ENCODE peak calls at places on chromosomes 2 and 18, in four cellular contexts. S is activated CD4-positive, alpha-beta T cell treated with anti-CD3 and anti-CD28 coated beads, Interleukin-2, amount 50 U/mL, for 1 hour; I is T-helper 2 cell; C is NCI-H1092 treated with DMSO at 0.1 percent for 48 hours. D is an unnamed sample.

GRCh38 chr2:111622859-111623258 is 261.1 kb downstream of the ANAPC1 start:
- DNase-seq in S (no peak), I (no peak), C (no peak), D (no peak)

GRCh38 chr2:173991857-173992588 is 26.9 kb upstream of the SP3 start:
- DNase-seq in S (no peak), I (no peak), C (no peak), D (no peak)

GRCh38 chr18:61635901-61636528 is 256.8 kb downstream of the RNF152 start:
- DNase-seq in S (peak), I (peak), C (peak), D (no peak)

GRCh38 chr18:2551425-2551824 is 19.9 kb downstream of the METTL4 start:
- DNase-seq in S (no peak), I (no peak), C (no peak), D (no peak)

GRCh38 chr2:130837175-130837810 is 579 bp downstream of the ARHGEF4 start:
- DNase-seq in S (no peak), I (no peak), C (no peak), D (no peak)

GRCh38 chr2:84904717-84905174 is 710 bp upstream of the TMSB10 start:
- DNase-seq in S (no peak), I (no peak), C (no peak), D (no peak)

GRCh38 chr2:96967964-96968363 is 18.4 kb downstream of the FAM178B start:
- DNase-seq in S (no peak), I (no peak), C (no peak), D (no peak)

GRCh38 chr2:161415467-161416293 is 417 bp upstream of the TBR1 start:
- DNase-seq in S (no peak), I (no peak), C (peak), D (no peak)

GRCh38 chr2:95333888-95334338 is 36.8 kb downstream of the KCNIP3 start:
- DNase-seq in S (no peak), I (no peak), C (no peak), D (no peak)

GRCh38 chr18:26367425-26367824 is 141.2 kb downstream of the TAF4B start:
- DNase-seq in S (no peak), I (no peak), C (no peak), D (no peak)

GRCh38 chr2:205931388-205931787 is 154.6 kb downstream of the INO80D start:
- DNase-seq in S (no peak), I (no peak), C (no peak), D (no peak)

GRCh38 chr18:30903566-30903965 is 139.0 kb downstream of the DSC3 start:
- DNase-seq in S (no peak), I (no peak), C (no peak), D (no peak)

GRCh38 chr2:132816234-132816633 is 146.2 kb upstream of the LYPD1 start:
- DNase-seq in S (no peak), I (no peak), C (no peak), D (no peak)

GRCh38 chr2:179460101-179460500 is 195.5 kb upstream of the SESTD1 start:
- DNase-seq in S (no peak), I (no peak), C (no peak), D (no peak)

GRCh38 chr2:223723954-223724411 is 113.4 kb downstream of the AP1S3 start:
- DNase-seq in S (no peak), I (no peak), C (no peak), D (no peak)

GRCh38 chr18:76459687-76460350 is 35.2 kb downstream of the ZNF516 start:
- DNase-seq in S (no peak), I (no peak), C (no peak), D (no peak)

GRCh38 chr2:86079981-86080911 is 25.4 kb downstream of the POLR1A start:
- DNase-seq in S (peak), I (peak), C (peak), D (peak)

GRCh38 chr2:43073373-43073772 is 153.0 kb downstream of the ZFP36L2 start:
- DNase-seq in S (no peak), I (no peak), C (no peak), D (no peak)

GRCh38 chr2:241217320-241218031 is 29.0 kb downstream of the ANO7 start:
- DNase-seq in S (peak), I (no peak), C (peak), D (peak)

GRCh38 chr2:54009549-54009948 is 38.8 kb upstream of the PSME4 start:
- DNase-seq in S (no peak), I (no peak), C (no peak), D (no peak)

GRCh38 chr2:209445485-209445884 is 21.6 kb downstream of the MAP2 start:
- DNase-seq in S (no peak), I (no peak), C (no peak), D (no peak)

GRCh38 chr2:94872676-94873361 is 1.6 kb downstream of the TEKT4 start:
- DNase-seq in S (no peak), I (no peak), C (no peak), D (no peak)

GRCh38 chr2:83837823-83838222 is 621.3 kb downstream of the SUCLG1 start:
- DNase-seq in S (no peak), I (no peak), C (no peak), D (no peak)

GRCh38 chr2:102033028-102033749 is 41.4 kb downstream of the IL1R2 start:
- DNase-seq in S (no peak), I (no peak), C (no peak), D (no peak)

GRCh38 chr2:180359522-180360282 is 352.6 kb upstream of the CWC22 start:
- DNase-seq in S (no peak), I (no peak), C (no peak), D (peak)

GRCh38 chr2:241309684-241310117 is 5.8 kb downstream of the HDLBP start:
- DNase-seq in S (peak), I (peak), C (no peak), D (peak)

GRCh38 chr2:190563109-190563508 is 28.6 kb upstream of the NEMP2 start:
- DNase-seq in S (peak), I (peak), C (no peak), D (no peak)

GRCh38 chr2:105617631-105618350 is 126.9 kb upstream of the NCK2 start:
- DNase-seq in S (no peak), I (no peak), C (no peak), D (no peak)

GRCh38 chr2:84619784-84620371 is 103.6 kb downstream of the DNAH6 start:
- DNase-seq in S (no peak), I (no peak), C (no peak), D (no peak)

D was measured in natural killer cell.